ENCODE peak calls at places on chromosome 17, in six cellular contexts. J, X, M, K, A and Z are unnamed samples.

GRCh38 chr17:66577041-66577440 is 257.9 kb upstream of the CACNG5 start:
- DNase-seq in K (no peak), X (no peak), A (no peak), J (no peak), M (no peak), Z (no peak)

GRCh38 chr17:7854851-7855642 is at the start of gene TMEM88:
- DNase-seq in J (no peak), X (no peak), A (no peak), K (peak; percentile 80), M (no peak), Z (peak; percentile 52)

GRCh38 chr17:74561580-74561979 is 5.7 kb downstream of the CD300H start:
- DNase-seq in A (no peak), K (no peak), X (no peak), J (no peak), M (no peak), Z (no peak)

GRCh38 chr17:1565860-1566259 is 3.3 kb upstream of the PITPNA start:
- DNase-seq in M (no peak), K (no peak), A (no peak), J (no peak), X (peak; percentile 26), Z (no peak)

GRCh38 chr17:15944720-15945492 is at the start of gene ADORA2B:
- DNase-seq in J (no peak), A (peak; percentile 68), K (peak; percentile 82), X (peak; percentile 71), M (peak; percentile 70), Z (peak; percentile 84)

GRCh38 chr17:72164340-72164739 is 43.5 kb downstream of the SOX9 start:
- DNase-seq in J (no peak), A (no peak), X (no peak), K (no peak), M (no peak), Z (no peak)

GRCh38 chr17:48626470-48627241 is 498 bp upstream of the HOXB9 start:
- DNase-seq in A (no peak), K (peak; percentile 90), X (no peak), M (no peak), J (no peak), Z (no peak)

GRCh38 chr17:376936-377863 is 24.6 kb upstream of the RPH3AL start:
- DNase-seq in J (no peak), A (no peak), X (no peak), M (no peak), K (no peak), Z (no peak)

GRCh38 chr17:45155029-45155428 is 6.6 kb upstream of the HEXIM2 start:
- DNase-seq in J (no peak), K (no peak), A (no peak), X (peak; percentile 41), M (no peak), Z (no peak)

GRCh38 chr17:35214192-35214591 is 20.0 kb upstream of the SLC35G3 start:
- DNase-seq in J (no peak), M (no peak), A (no peak), K (no peak), X (no peak), Z (no peak)

GRCh38 chr17:46195217-46195855 is 2.1 kb upstream of the KANSL1 start:
- DNase-seq in M (no peak), A (no peak), J (no peak), K (no peak), X (no peak), Z (no peak)

GRCh38 chr17:74212913-74213791 is at the start of gene TTYH2:
- DNase-seq in J (peak; percentile 85), K (peak; percentile 89), A (peak; percentile 87), X (peak; percentile 78), M (peak; percentile 73), Z (peak; percentile 75)

GRCh38 chr17:15123593-15124590 is 141.2 kb downstream of the PMP22 start:
- DNase-seq in A (no peak), J (no peak), K (no peak), X (no peak), M (no peak), Z (no peak)

GRCh38 chr17:63988741-63989621 is 9.2 kb upstream of the PRR29 start:
- DNase-seq in A (no peak), X (no peak), J (no peak), K (peak; percentile 53), M (no peak), Z (no peak)

GRCh38 chr17:40122944-40123810 is 1.4 kb downstream of the MSL1 start:
- DNase-seq in K (peak; percentile 75), J (no peak), M (peak; percentile 36), A (peak; percentile 55), X (peak; percentile 44), Z (peak; percentile 50)

GRCh38 chr17:29625037-29625750 is 2.5 kb upstream of the CORO6 start:
- DNase-seq in A (no peak), J (no peak), K (no peak), X (peak; percentile 70), M (no peak), Z (no peak)

GRCh38 chr17:20302191-20302917 is 165.0 kb downstream of the LGALS9B start:
- DNase-seq in X (no peak), M (no peak), K (no peak), J (no peak), A (no peak), Z (no peak)

GRCh38 chr17:45941395-45941794 is 47.0 kb downstream of the MAPT start:
- DNase-seq in A (no peak), M (no peak), K (no peak), X (no peak), J (no peak), Z (no peak)

GRCh38 chr17:55056530-55056929 is 88.0 kb downstream of the STXBP4 start:
- DNase-seq in A (peak; percentile 29), K (no peak), X (peak; percentile 25), M (no peak), J (no peak), Z (no peak)

GRCh38 chr17:78995022-78995760 is 14.4 kb downstream of the CANT1 start:
- DNase-seq in M (no peak), J (no peak), A (no peak), X (no peak), K (no peak), Z (no peak)

GRCh38 chr17:74532115-74532514 is 840 bp upstream of the CD300LB start:
- DNase-seq in M (no peak), J (peak; percentile 17), K (no peak), X (no peak), A (peak; percentile 69), Z (no peak)

GRCh38 chr17:82922646-82923045 is 82.8 kb upstream of the ZNF750 start:
- DNase-seq in K (no peak), J (no peak), M (no peak), A (no peak), X (no peak), Z (no peak)

GRCh38 chr17:74231846-74232713 is 18.7 kb downstream of the TTYH2 start:
- DNase-seq in K (no peak), J (no peak), A (no peak), X (no peak), M (no peak), Z (no peak)

GRCh38 chr17:82237746-82238561 is 9.1 kb downstream of the SLC16A3 start:
- DNase-seq in J (no peak), M (no peak), A (no peak), X (no peak), K (no peak), Z (peak; percentile 7)

GRCh38 chr17:55612691-55613141 is 101.5 kb upstream of the SMIM36 start:
- DNase-seq in A (no peak), X (no peak), M (no peak), J (no peak), K (no peak), Z (no peak)

GRCh38 chr17:46877466-46877865 is 26.1 kb downstream of the WNT9B start:
- DNase-seq in K (no peak), M (no peak), X (no peak), A (no peak), J (no peak), Z (no peak)

GRCh38 chr17:16820161-16820877 is 130.3 kb downstream of the CCDC144A start:
- DNase-seq in X (no peak), M (peak; percentile 72), A (no peak), K (no peak), J (no peak), Z (no peak)

GRCh38 chr17:7408341-7408740 is 696 bp downstream of the NLGN2 start:
- DNase-seq in K (no peak), J (no peak), M (no peak), X (no peak), A (no peak), Z (no peak)

GRCh38 chr17:37220609-37220953 is 155.2 kb upstream of the C17orf78 start:
- DNase-seq in A (no peak), K (peak; percentile 34), M (no peak), X (peak; percentile 26), J (no peak), Z (peak; percentile 34)

GRCh38 chr17:54967621-54968258 is 714 bp downstream of the COX11 start:
- DNase-seq in M (peak; percentile 35), J (no peak), K (no peak), A (no peak), X (peak; percentile 30), Z (no peak)

GRCh38 chr17:42438600-42439567 is 15.8 kb upstream of the CAVIN1 start:
- DNase-seq in X (peak; percentile 48), K (peak; percentile 22), M (no peak), A (no peak), J (no peak), Z (no peak)
- TF ChIP-seq CTCF in X (peak; percentile 51), K (peak; percentile 21), M (peak; percentile 56), A (peak; percentile 19), J (no peak), Z (peak; percentile 15)

GRCh38 chr17:77345260-77345910 is 204.6 kb downstream of the SEC14L1 start:
- DNase-seq in J (no peak), X (no peak), M (no peak), A (peak; percentile 24), K (no peak), Z (no peak)
- TF ChIP-seq CTCF in J (no peak), X (no peak), M (no peak), A (no peak), K (no peak), Z (no peak)

GRCh38 chr17:28518132-28518531 is 12.0 kb downstream of the FOXN1 start:
- DNase-seq in K (no peak), A (no peak), J (no peak), M (no peak), X (no peak), Z (no peak)
- TF ChIP-seq CTCF in K (no peak), A (no peak), J (no peak), M (no peak), X (no peak), Z (no peak)

GRCh38 chr17:76273923-76274558 is 8.9 kb downstream of the UBALD2 start:
- DNase-seq in M (no peak), K (no peak), A (no peak), X (no peak), J (no peak), Z (no peak)
- TF ChIP-seq CTCF in M (no peak), K (no peak), A (no peak), X (no peak), J (no peak), Z (no peak)

DNA sequence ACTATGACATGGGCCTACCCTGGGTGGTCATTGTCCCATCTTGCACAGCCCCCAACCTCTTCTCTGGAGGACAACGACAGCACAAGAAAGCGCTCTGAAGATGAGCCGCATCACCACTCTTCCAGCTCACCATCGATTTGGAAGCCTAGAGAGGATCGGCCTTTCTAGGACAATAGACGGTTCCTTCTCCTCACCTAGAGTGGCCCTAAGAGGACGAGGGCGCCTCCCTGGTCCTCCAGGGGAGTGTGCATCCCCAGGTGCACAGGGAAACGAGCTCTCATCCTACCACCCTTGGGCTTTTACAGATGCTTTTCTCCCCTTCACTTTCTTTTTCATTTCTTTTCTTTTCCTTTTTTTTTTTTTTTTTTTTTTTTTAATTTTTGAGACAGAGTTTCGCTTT is 20.3 kb upstream of the SLC52A1 start:
- DNase-seq in X (no peak), J (no peak), K (no peak), M (no peak), A (no peak), Z (no peak)
- TF ChIP-seq CTCF in X (no peak), J (no peak), K (no peak), M (no peak), A (no peak), Z (no peak)

GRCh38 chr17:8888704-8889302 is 21.3 kb upstream of the PIK3R6 start:
- DNase-seq in M (no peak), A (no peak), J (no peak), X (no peak), K (no peak), Z (no peak)
- TF ChIP-seq CTCF in M (no peak), A (no peak), J (no peak), X (no peak), K (no peak), Z (no peak)